ENCODE peak calls at places on chromosomes 13 and 19, in nine cellular contexts. T is PC-3; F is esophagus squamous epithelium; V is trophoblast cell; C is pancreas; U is neural progenitor cell; O is CD4-positive, CD25-positive, alpha-beta regulatory T cell; A is Peyer's patch; I is CD8-positive, alpha-beta memory T cell. X is an unnamed sample.

GRCh38 chr13:40666905-40667621 is 622 bp upstream of the FOXO1 start:
- DNase-seq in T (peak; percentile 16), F (peak; percentile 37), V (peak; percentile 44), C (peak; percentile 55), U (peak; percentile 84), O (no peak), A (peak; percentile 67), I (no peak), X (peak; percentile 87)

GRCh38 chr19:51111606-51112005 is 3.4 kb upstream of the CTU1 start:
- DNase-seq in T (peak; percentile 36), F (no peak), V (no peak), C (no peak), U (peak; percentile 51), O (no peak), A (no peak), I (no peak), X (peak; percentile 44)

GRCh38 chr13:37058801-37059135 is 720 bp downstream of the SUPT20H start:
- DNase-seq in T (no peak), F (no peak), V (no peak), C (no peak), U (peak; percentile 35), O (no peak), A (no peak), I (no peak), X (no peak)

GRCh38 chr13:109707044-109707794 is 79.2 kb downstream of the IRS2 start:
- DNase-seq in T (no peak), F (no peak), V (no peak), C (no peak), U (no peak), O (no peak), A (no peak), I (no peak), X (no peak)

GRCh38 chr13:102405499-102406079 is 3.7 kb upstream of the FGF14 start:
- DNase-seq in T (peak; percentile 6), F (no peak), V (no peak), C (no peak), U (peak; percentile 81), O (no peak), A (no peak), I (no peak), X (no peak)

GRCh38 chr19:48244289-48244688 is 11.4 kb downstream of the CARD8 start:
- DNase-seq in T (peak; percentile 12), F (no peak), V (no peak), C (no peak), U (no peak), O (peak; percentile 49), A (no peak), I (peak; percentile 40), X (no peak)

GRCh38 chr13:67155898-67156717 is 74.0 kb downstream of the PCDH9 start:
- DNase-seq in T (no peak), F (no peak), V (no peak), C (no peak), U (no peak), O (no peak), A (no peak), I (no peak), X (no peak)

GRCh38 chr13:25948910-25949309 is 102.9 kb downstream of the SHISA2 start:
- DNase-seq in T (peak; percentile 46), F (no peak), V (no peak), C (no peak), U (no peak), O (no peak), A (no peak), I (no peak), X (no peak)

GRCh38 chr13:25632166-25632888 is 260.6 kb downstream of the ATP8A2 start:
- DNase-seq in T (no peak), F (no peak), V (no peak), C (no peak), U (peak; percentile 16), O (no peak), A (no peak), I (no peak), X (no peak)

GRCh38 chr13:50910483-50910805 is 853 bp downstream of the RNASEH2B start:
- DNase-seq in T (peak; percentile 25), F (no peak), V (no peak), C (peak; percentile 55), U (peak; percentile 42), O (no peak), A (no peak), I (no peak), X (no peak)

GRCh38 chr13:113854238-113855011 is 9.5 kb downstream of the GAS6 start:
- DNase-seq in T (no peak), F (no peak), V (no peak), C (peak; percentile 63), U (no peak), O (no peak), A (peak; percentile 52), I (no peak), X (peak; percentile 75)

GRCh38 chr13:83221813-83222241 is 660.4 kb downstream of the SLITRK1 start:
- DNase-seq in T (peak; percentile 93), F (no peak), V (no peak), C (no peak), U (no peak), O (no peak), A (no peak), I (no peak), X (no peak)

GRCh38 chr19:30206187-30206586 is 166.0 kb upstream of the ZNF536 start:
- DNase-seq in T (no peak), F (no peak), V (no peak), C (no peak), U (no peak), O (no peak), A (no peak), I (no peak), X (no peak)

GRCh38 chr19:17766543-17767131 is 15.4 kb downstream of the FCHO1 start:
- DNase-seq in T (peak; percentile 90), F (no peak), V (peak; percentile 76), C (peak; percentile 71), U (peak; percentile 93), O (no peak), A (peak; percentile 99), I (no peak), X (peak; percentile 89)

GRCh38 chr19:34475026-34475974 is 6.3 kb upstream of the WTIP start:
- DNase-seq in T (peak; percentile 70), F (no peak), V (peak; percentile 44), C (no peak), U (no peak), O (no peak), A (no peak), I (no peak), X (no peak)

GRCh38 chr13:99425485-99426341 is 75.6 kb upstream of the TM9SF2 start:
- DNase-seq in T (no peak), F (peak; percentile 11), V (no peak), C (no peak), U (no peak), O (peak; percentile 48), A (no peak), I (peak; percentile 29), X (no peak)

GRCh38 chr19:55114566-55115145 is 2.8 kb downstream of the PPP1R12C start:
- DNase-seq in T (no peak), F (no peak), V (no peak), C (no peak), U (no peak), O (no peak), A (no peak), I (no peak), X (peak; percentile 51)

GRCh38 chr13:114155923-114156883 is 22.9 kb upstream of the CFAP97D2 start:
- DNase-seq in T (no peak), F (no peak), V (no peak), C (no peak), U (no peak), O (no peak), A (no peak), I (no peak), X (peak; percentile 50)

GRCh38 chr13:77696006-77696862 is 1.3 kb upstream of the SLAIN1 start:
- DNase-seq in T (peak; percentile 47), F (no peak), V (peak; percentile 43), C (no peak), U (peak; percentile 69), O (peak; percentile 49), A (no peak), I (peak; percentile 49), X (no peak)

GRCh38 chr19:43527860-43528622 is 1.0 kb upstream of the ETHE1 start:
- DNase-seq in T (peak; percentile 3), F (no peak), V (no peak), C (no peak), U (no peak), O (no peak), A (no peak), I (no peak), X (peak; percentile 83)

GRCh38 chr13:33994198-33994597 is 176.2 kb downstream of the RFC3 start:
- DNase-seq in T (no peak), F (no peak), V (no peak), C (no peak), U (no peak), O (no peak), A (no peak), I (no peak), X (no peak)

GRCh38 chr13:42612021-42612765 is 38.2 kb downstream of the TNFSF11 start:
- DNase-seq in T (peak; percentile 76), F (no peak), V (no peak), C (no peak), U (no peak), O (no peak), A (no peak), I (no peak), X (no peak)

GRCh38 chr19:39087907-39088686 is 3.9 kb downstream of the ACP7 start:
- DNase-seq in T (no peak), F (no peak), V (no peak), C (no peak), U (no peak), O (no peak), A (no peak), I (no peak), X (no peak)

GRCh38 chr13:20073775-20074174 is 87.1 kb downstream of the GJA3 start:
- DNase-seq in T (no peak), F (no peak), V (no peak), C (no peak), U (no peak), O (no peak), A (no peak), I (no peak), X (no peak)
- H3K36me3 ChIP-seq in T (peaks cover 16% of the 10 kb centered on the region), F (peaks cover 10% of the 10 kb centered on the region), V (peaks cover 21% of the 10 kb centered on the region), C (no peaks in the 10 kb centered on the region), U (peaks cover 35% of the 10 kb centered on the region), O (peaks cover 44% of the 10 kb centered on the region), A (no peaks in the 10 kb centered on the region), I (peaks cover 17% of the 10 kb centered on the region), X (peaks cover 16% of the 10 kb centered on the region)

GRCh38 chr19:35938282-35939224 is 2.4 kb downstream of the LRFN3 start:
- DNase-seq in T (no peak), F (no peak), V (no peak), C (no peak), U (no peak), O (no peak), A (no peak), I (no peak), X (peak; percentile 41)
- H3K36me3 ChIP-seq in T (no peaks in the 10 kb centered on the region), F (peaks cover 8% of the 10 kb centered on the region), V (peaks cover 20% of the 10 kb centered on the region), C (no peaks in the 10 kb centered on the region), U (no peaks in the 10 kb centered on the region), O (peaks cover 5% of the 10 kb centered on the region), A (no peaks in the 10 kb centered on the region), I (no peaks in the 10 kb centered on the region), X (no peaks in the 10 kb centered on the region)

GRCh38 chr19:15166700-15167099 is 34.1 kb downstream of the NOTCH3 start:
- DNase-seq in T (no peak), F (no peak), V (no peak), C (no peak), U (no peak), O (no peak), A (no peak), I (no peak), X (no peak)
- H3K36me3 ChIP-seq in T (peaks cover 29% of the 10 kb centered on the region), F (no peaks in the 10 kb centered on the region), V (peaks cover 55% of the 10 kb centered on the region), C (no peaks in the 10 kb centered on the region), U (peaks cover 14% of the 10 kb centered on the region), O (no peaks in the 10 kb centered on the region), A (no peaks in the 10 kb centered on the region), I (no peaks in the 10 kb centered on the region), X (peaks cover 14% of the 10 kb centered on the region)

GRCh38 chr19:10985502-10985901 is 24.7 kb downstream of the SMARCA4 start:
- DNase-seq in T (no peak), F (no peak), V (no peak), C (no peak), U (no peak), O (no peak), A (no peak), I (no peak), X (no peak)
- H3K36me3 ChIP-seq in T (peaks cover 33% of the 10 kb centered on the region), F (peaks cover 49% of the 10 kb centered on the region), V (peaks cover 73% of the 10 kb centered on the region), C (peaks cover 3% of the 10 kb centered on the region), U (peaks cover 3% of the 10 kb centered on the region), O (peaks cover 53% of the 10 kb centered on the region), A (no peaks in the 10 kb centered on the region), I (peaks cover 19% of the 10 kb centered on the region), X (peaks cover 18% of the 10 kb centered on the region)

X was measured in kidney.